ENCODE peak calls at places on chromosomes 5 and 9, in ten cellular contexts. T, C, K, Y, P, X, J, M, U and H are unnamed samples.

GRCh38 chr5:161549106-161549505 is 2.6 kb upstream of the GABRB2 start:
- DNase-seq in K (no peak), X (peak), T (no peak), J (no peak), U (no peak), P (no peak), Y (no peak), M (no peak), C (no peak), H (no peak)

GRCh38 chr9:20271107-20271506 is 351.2 kb downstream of the MLLT3 start:
- DNase-seq in T (no peak), Y (no peak), K (no peak), U (no peak), M (no peak), C (no peak), X (no peak), P (no peak), J (no peak), H (no peak)

GRCh38 chr5:95760291-95761191 is 29.4 kb downstream of the RHOBTB3 start:
- DNase-seq in K (no peak), X (no peak), M (peak), Y (peak), C (no peak), J (peak), T (no peak), P (no peak), U (peak), H (no peak)

GRCh38 chr9:37859043-37859442 is 44.9 kb downstream of the SLC25A51 start:
- DNase-seq in K (no peak), U (peak), T (no peak), J (no peak), P (no peak), C (no peak), M (no peak), X (no peak), Y (peak), H (no peak)

GRCh38 chr5:96952118-96952750 is 16.4 kb downstream of the LNPEP start:
- DNase-seq in J (no peak), M (no peak), C (no peak), K (no peak), P (no peak), X (no peak), T (no peak), U (no peak), Y (no peak), H (no peak)

GRCh38 chr5:179225387-179225786 is 119.9 kb downstream of the ADAMTS2 start:
- DNase-seq in U (no peak), C (no peak), Y (no peak), M (no peak), P (no peak), T (no peak), X (peak), J (no peak), K (no peak), H (peak)

GRCh38 chr5:143592648-143593047 is 189.2 kb upstream of the NR3C1 start:
- DNase-seq in M (peak), X (no peak), P (no peak), J (no peak), Y (no peak), C (no peak), K (no peak), U (no peak), T (no peak), H (no peak)

GRCh38 chr9:131237931-131238401 is 38.3 kb downstream of the FAM78A start:
- DNase-seq in K (no peak), Y (peak), M (peak), U (peak), P (no peak), J (peak), X (peak), C (peak), T (peak), H (no peak)

GRCh38 chr5:21701317-21701716 is 1151.8 kb downstream of the CDH12 start:
- DNase-seq in J (no peak), T (no peak), C (no peak), K (no peak), X (no peak), U (no peak), M (peak), P (no peak), Y (no peak), H (no peak)

GRCh38 chr5:147892696-147893296 is 13.5 kb downstream of the C5orf46 start:
- DNase-seq in X (peak), C (no peak), T (no peak), P (no peak), K (peak), M (no peak), U (peak), Y (no peak), J (no peak), H (no peak)

GRCh38 chr5:64690417-64691151 is at the start of gene SHISAL2B:
- DNase-seq in Y (no peak), U (peak), T (peak), X (peak), J (peak), M (no peak), P (peak), C (peak), K (peak), H (peak)

GRCh38 chr5:72110401-72111013 is 3.2 kb downstream of the MAP1B start:
- DNase-seq in P (no peak), M (no peak), T (no peak), X (no peak), J (no peak), C (no peak), Y (no peak), U (no peak), K (no peak), H (no peak)

GRCh38 chr5:177511181-177511580 is 1.6 kb upstream of the DOK3 start:
- DNase-seq in P (no peak), U (no peak), C (no peak), T (no peak), X (no peak), Y (no peak), K (no peak), J (no peak), M (no peak), H (no peak)

GRCh38 chr9:128481561-128481960 is 23.0 kb upstream of the GLE1 start:
- DNase-seq in P (no peak), U (no peak), M (no peak), C (no peak), K (no peak), Y (no peak), X (no peak), T (no peak), J (no peak), H (no peak)